ENCODE peak calls at places on chromosomes 7 and 10, in five cellular contexts. B is foreskin fibroblast, H is astrocyte, R is fibroblast of pulmonary artery, Q is cardiac fibroblast. P is an unnamed sample.
A peak's percentile ranks its signal among the peaks of the same experiment; 100 is the strongest.

GRCh38 chr7:22668971-22669401 is 58.0 kb upstream of the IL6 start:
- DNase-seq in Q (no peak), B (no peak), R (no peak), H (no peak), P (no peak)

GRCh38 chr10:70952921-70953320 is 64.6 kb upstream of the PCBD1 start:
- DNase-seq in B (no peak), R (no peak), H (no peak), Q (no peak), P (no peak)

GRCh38 chr7:32150039-32150438 is 79.8 kb upstream of the PDE1C start:
- DNase-seq in B (no peak), R (no peak), Q (no peak), H (no peak), P (no peak)

GRCh38 chr7:5629941-5630340 is 151.5 kb downstream of the RNF216 start:
- DNase-seq in B (peak; percentile 77), H (peak; percentile 64), Q (peak; percentile 86), R (peak; percentile 57), P (no peak)

GRCh38 chr7:118094044-118094443 is 89.9 kb upstream of the LSM8 start:
- DNase-seq in R (no peak), H (no peak), Q (no peak), B (no peak), P (no peak)

GRCh38 chr10:77737608-77738007 is 100.0 kb upstream of the KCNMA1 start:
- DNase-seq in H (peak; percentile 98), Q (peak; percentile 98), B (peak; percentile 97), R (peak; percentile 86), P (peak; percentile 80)

GRCh38 chr10:60731134-60731883 is 47.0 kb upstream of the CDK1 start:
- DNase-seq in B (no peak), R (no peak), H (no peak), Q (no peak), P (no peak)

GRCh38 chr7:101436857-101437576 is 74.3 kb downstream of the COL26A1 start:
- DNase-seq in R (no peak), Q (no peak), B (no peak), H (no peak), P (no peak)

GRCh38 chr7:94907026-94907419 is 371 bp upstream of the PPP1R9A start:
- DNase-seq in B (no peak), R (no peak), Q (no peak), H (no peak), P (no peak)

GRCh38 chr10:68628576-68629127 is 68.5 kb downstream of the TET1 start:
- DNase-seq in B (peak; percentile 37), Q (peak; percentile 18), R (no peak), H (peak; percentile 32), P (no peak)
- H3K4me3 ChIP-seq in B (no peak overlapping the region), Q (no peak overlapping the region), R (no peak overlapping the region), H (no peak overlapping the region), P (no peak overlapping the region)

GRCh38 chr10:8042864-8043568 is 11.5 kb upstream of the GATA3 start:
- DNase-seq in H (no peak), B (no peak), Q (no peak), R (no peak), P (no peak)

GRCh38 chr10:8044331-8044907 is 10.1 kb upstream of the GATA3 start:
- DNase-seq in R (no peak), H (no peak), Q (no peak), B (no peak), P (no peak)

GRCh38 chr10:8043569-8044306 is 10.8 kb upstream of the GATA3 start:
- DNase-seq in H (no peak), B (no peak), R (no peak), Q (no peak), P (no peak)

GRCh38 chr10:8045728-8046494 is 8.6 kb upstream of the GATA3 start:
- DNase-seq in H (no peak), Q (no peak), B (no peak), R (no peak), P (no peak)

GRCh38 chr10:8044908-8045727 is 9.4 kb upstream of the GATA3 start:
- DNase-seq in Q (no peak), R (no peak), B (no peak), H (no peak), P (no peak)
- H3K4me3 ChIP-seq in Q (peak overlapping the region; percentile 35), R (peak overlapping the region; percentile 43), B (no peak overlapping the region), H (peak overlapping the region; percentile 11), P (peak overlapping the region; percentile 20)

GRCh38 chr10:24209946-24210491 is 1.1 kb downstream of the KIAA1217 start:
- DNase-seq in Q (peak; percentile 91), R (peak; percentile 85), B (peak; percentile 47), H (peak; percentile 84), P (no peak)

GRCh38 chr10:24209421-24209770 is 458 bp downstream of the KIAA1217 start:
- DNase-seq in H (peak; percentile 59), R (peak; percentile 23), B (peak; percentile 60), Q (peak; percentile 69), P (no peak)

GRCh38 chr10:24206926-24207701 is 1.8 kb upstream of the KIAA1217 start:
- DNase-seq in B (no peak), H (no peak), R (no peak), Q (peak; percentile 2), P (no peak)

GRCh38 chr10:24207781-24208611 is 942 bp upstream of the KIAA1217 start:
- DNase-seq in H (peak; percentile 33), R (peak; percentile 72), Q (peak; percentile 81), B (peak; percentile 8), P (no peak)

DNA sequence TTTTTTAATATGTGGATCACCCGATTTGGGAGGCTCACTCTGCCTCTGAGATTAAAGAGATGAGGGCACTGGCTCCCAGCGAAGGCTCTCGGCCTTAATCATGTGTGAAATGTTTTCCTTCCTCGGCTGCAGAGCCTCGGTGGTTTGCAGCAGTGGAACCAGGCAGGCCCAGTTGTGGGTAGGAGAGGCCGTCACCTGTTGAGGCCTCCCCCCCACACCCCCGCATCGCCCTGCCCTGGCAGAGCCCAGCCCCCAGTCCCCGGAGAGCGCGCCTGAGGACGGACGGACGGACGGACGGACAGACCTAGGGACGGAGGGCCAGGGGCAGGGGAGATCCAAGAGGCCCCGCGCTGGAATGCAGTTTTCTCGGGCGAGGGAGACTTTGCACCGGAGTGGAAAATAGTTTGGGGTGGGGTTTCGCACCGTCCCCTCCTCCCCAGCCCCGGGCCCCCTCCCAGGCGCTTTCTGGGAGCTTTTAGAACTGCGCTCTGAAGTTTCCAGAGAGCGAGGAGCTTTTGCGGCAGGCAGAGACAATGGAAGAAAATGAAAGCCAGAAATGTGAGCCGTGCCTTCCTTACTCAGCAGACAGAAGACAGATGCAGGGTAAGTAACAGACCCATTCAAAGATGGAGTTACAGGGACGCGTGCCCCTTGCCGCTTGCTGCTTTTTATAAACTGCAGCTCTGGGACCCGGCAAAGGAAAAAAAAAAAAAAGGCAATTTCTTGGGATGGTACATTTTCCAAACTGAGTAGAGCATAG is at the start of gene KIAA1217:
- DNase-seq in Q (peak; percentile 45), R (peak; percentile 33), B (peak; percentile 46), H (peak; percentile 46), P (no peak)
- H3K4me3 ChIP-seq in Q (peak within 1 kb of the TSS; percentile 35), R (peak within 1 kb of the TSS; percentile 51), B (peak within 1 kb of the TSS; percentile 50), H (peak within 1 kb of the TSS; percentile 64), P (peak within 1 kb of the TSS; percentile 49)

GRCh38 chr7:8442814-8443304 is 9.4 kb downstream of the NXPH1 start:
- DNase-seq in H (peak; percentile 6), Q (peak; percentile 18), R (peak; percentile 38), B (peak; percentile 21), P (no peak)
- H3K4me3 ChIP-seq in H (peak overlapping the region; percentile 28), Q (no peak overlapping the region), R (no peak overlapping the region), B (no peak overlapping the region), P (no peak overlapping the region)

GRCh38 chr10:6273351-6273750 is 70.6 kb downstream of the PFKFB3 start:
- DNase-seq in H (no peak), B (no peak), R (no peak), Q (no peak), P (no peak)

GRCh38 chr10:6274504-6274903 is 71.8 kb downstream of the PFKFB3 start:
- DNase-seq in Q (no peak), B (no peak), H (no peak), R (no peak), P (no peak)

GRCh38 chr10:6274040-6274439 is 71.3 kb downstream of the PFKFB3 start:
- DNase-seq in R (peak; percentile 70), B (peak; percentile 42), H (no peak), Q (peak; percentile 59), P (no peak)

GRCh38 chr10:6272126-6272525 is 69.4 kb downstream of the PFKFB3 start:
- DNase-seq in Q (no peak), H (no peak), B (no peak), R (no peak), P (no peak)

DNA sequence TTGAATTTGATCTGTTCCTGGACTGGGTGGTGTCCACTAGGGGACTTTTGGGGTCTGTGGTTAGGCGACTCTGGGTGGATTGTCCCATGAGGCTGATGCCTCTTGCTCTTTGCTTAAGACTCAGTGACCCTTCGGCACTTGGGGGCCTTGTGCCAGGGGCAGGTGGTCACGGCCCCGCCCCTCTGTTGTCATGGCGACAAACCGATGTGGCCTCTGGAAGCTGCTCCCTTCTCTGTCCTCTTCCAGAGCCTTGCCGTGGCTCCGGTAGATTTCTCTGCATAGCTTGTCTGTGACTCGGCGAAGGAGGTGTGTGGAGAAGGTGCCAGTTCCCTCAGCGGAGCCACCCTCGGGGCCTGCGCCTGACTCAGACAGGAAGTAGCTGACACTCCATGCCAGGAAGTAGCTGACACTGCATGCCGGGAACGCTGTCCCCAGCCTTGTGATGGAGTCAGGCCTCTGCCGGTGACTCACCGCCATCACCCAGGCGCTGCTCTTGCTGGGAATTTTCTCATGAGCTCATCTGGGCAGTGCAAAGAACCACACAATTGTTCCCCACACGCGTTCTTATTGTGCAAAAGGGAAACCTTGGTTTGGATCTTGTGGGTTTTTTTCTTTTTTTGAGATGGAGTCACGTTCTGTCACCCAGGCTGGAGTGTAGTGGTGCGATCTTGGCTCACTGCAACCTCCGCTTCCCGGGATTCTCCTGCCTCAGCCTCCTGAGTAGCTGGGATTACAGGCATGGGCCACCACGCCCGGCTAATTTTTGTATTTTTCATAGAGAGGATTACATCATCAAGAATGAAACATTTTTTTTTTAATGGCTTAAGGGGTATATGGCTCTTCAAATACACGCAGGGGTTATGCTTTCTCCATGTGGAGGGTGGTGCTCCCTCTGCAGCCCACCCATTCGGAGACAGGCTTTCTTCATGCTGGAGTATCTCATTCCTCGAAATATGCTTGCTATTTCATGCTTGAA is 72.6 kb downstream of the PFKFB3 start:
- DNase-seq in R (peak; percentile 98), Q (peak; percentile 99), B (peak; percentile 97), H (peak; percentile 99), P (peak; percentile 94)
- H3K4me3 ChIP-seq in R (peak overlapping the region; percentile 40), Q (peak overlapping the region; percentile 9), B (peak overlapping the region; percentile 32), H (peak overlapping the region; percentile 35), P (peak overlapping the region; percentile 43)

GRCh38 chr10:73359492-73359891 is 828 bp upstream of the CFAP70 start:
- DNase-seq in B (peak; percentile 10), H (no peak), R (no peak), Q (peak; percentile 5), P (no peak)

GRCh38 chr10:73358331-73359279 is at the start of gene CFAP70:
- DNase-seq in B (peak; percentile 98), R (peak; percentile 97), Q (peak; percentile 97), H (peak; percentile 87), P (peak; percentile 85)

DNA sequence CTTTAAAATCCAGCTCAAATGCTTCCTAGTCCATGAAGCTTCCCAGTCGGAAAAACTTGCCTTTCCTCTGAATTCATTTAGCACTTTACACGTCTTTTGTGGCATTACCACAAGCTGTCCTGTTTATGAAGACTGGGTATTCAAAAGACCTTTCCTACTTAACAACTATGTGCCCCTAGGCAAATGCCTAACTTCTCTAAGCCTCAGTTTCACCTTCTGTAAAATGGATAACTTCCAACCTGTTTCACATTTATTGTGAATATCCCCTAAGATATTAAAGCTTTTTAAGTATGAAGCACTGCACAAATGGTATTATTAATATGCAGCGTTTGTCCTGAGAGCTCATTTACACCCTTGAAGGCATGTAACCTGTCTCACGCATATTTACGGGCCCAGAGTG is 843 bp downstream of the CFAP70 start:
- DNase-seq in B (no peak), R (no peak), H (no peak), Q (no peak), P (no peak)
- H3K4me3 ChIP-seq in B (peak overlapping the region; percentile 73), R (peak overlapping the region; percentile 97), H (peak overlapping the region; percentile 81), Q (peak overlapping the region; percentile 93), P (peak overlapping the region; percentile 56)

P was measured in AG09309.